ENCODE peak calls at places on chromosomes 5 and 9, in ten cellular contexts. One of them, this sample, is unnamed.

GRCh38 chr5:137699291-137700281 is 36.3 kb downstream of the KLHL3 start:
- DNase-seq in AG09319: no peak
- DNase-seq in NCI-H1092: no peak
- DNase-seq in dermis blood vessel endothelial cell: no peak
- DNase-seq in neural crest cell: no peak
- DNase-seq in NCI-H2081: no peak
- DNase-seq in stimulated activated CD4-positive, alpha-beta T cell treated with anti-CD3 and anti-CD28 coated beads, Interleukin-1b, Interleukin-23, amount 100 ng/mL, for 1 hour: no peak
- DNase-seq in OCI-LY7: no peak
- DNase-seq in NCI-H1105 treated with DMSO at 0.1 percent for 48 hours: no peak
- DNase-seq in Peyer's patch: no peak
- DNase-seq in this sample: no peak

GRCh38 chr9:117094493-117094892 is 320.4 kb downstream of the ASTN2 start:
- DNase-seq in AG09319: no peak
- DNase-seq in NCI-H1092: no peak
- DNase-seq in dermis blood vessel endothelial cell: no peak
- DNase-seq in neural crest cell: no peak
- DNase-seq in NCI-H2081: no peak
- DNase-seq in stimulated activated CD4-positive, alpha-beta T cell treated with anti-CD3 and anti-CD28 coated beads, Interleukin-1b, Interleukin-23, amount 100 ng/mL, for 1 hour: no peak
- DNase-seq in OCI-LY7: no peak
- DNase-seq in NCI-H1105 treated with DMSO at 0.1 percent for 48 hours: no peak
- DNase-seq in Peyer's patch: no peak
- DNase-seq in this sample: no peak

GRCh38 chr5:103519550-103519949 is 43.0 kb downstream of the NUDT12 start:
- DNase-seq in AG09319: no peak
- DNase-seq in NCI-H1092: no peak
- DNase-seq in dermis blood vessel endothelial cell: no peak
- DNase-seq in neural crest cell: no peak
- DNase-seq in NCI-H2081: no peak
- DNase-seq in stimulated activated CD4-positive, alpha-beta T cell treated with anti-CD3 and anti-CD28 coated beads, Interleukin-1b, Interleukin-23, amount 100 ng/mL, for 1 hour: no peak
- DNase-seq in OCI-LY7: no peak
- DNase-seq in NCI-H1105 treated with DMSO at 0.1 percent for 48 hours: no peak
- DNase-seq in Peyer's patch: no peak
- DNase-seq in this sample: no peak

GRCh38 chr9:135346438-135347050 is 133.0 kb upstream of the PPP1R26 start:
- DNase-seq in AG09319: no peak
- DNase-seq in NCI-H1092: no peak
- DNase-seq in dermis blood vessel endothelial cell: no peak
- DNase-seq in neural crest cell: no peak
- DNase-seq in NCI-H2081: no peak
- DNase-seq in stimulated activated CD4-positive, alpha-beta T cell treated with anti-CD3 and anti-CD28 coated beads, Interleukin-1b, Interleukin-23, amount 100 ng/mL, for 1 hour: no peak
- DNase-seq in OCI-LY7: no peak
- DNase-seq in NCI-H1105 treated with DMSO at 0.1 percent for 48 hours: no peak
- DNase-seq in Peyer's patch: no peak
- DNase-seq in this sample: no peak

GRCh38 chr9:70614786-70615565 is 200.5 kb upstream of the KLF9 start:
- DNase-seq in AG09319: no peak
- DNase-seq in NCI-H1092: no peak
- DNase-seq in dermis blood vessel endothelial cell: no peak
- DNase-seq in neural crest cell: no peak
- DNase-seq in NCI-H2081: no peak
- DNase-seq in stimulated activated CD4-positive, alpha-beta T cell treated with anti-CD3 and anti-CD28 coated beads, Interleukin-1b, Interleukin-23, amount 100 ng/mL, for 1 hour: no peak
- DNase-seq in OCI-LY7: no peak
- DNase-seq in NCI-H1105 treated with DMSO at 0.1 percent for 48 hours: peak; percentile 11
- DNase-seq in Peyer's patch: no peak
- DNase-seq in this sample: peak; percentile 36

GRCh38 chr9:64057553-64057952 is 1227.5 kb downstream of the FOXD4L5 start:
- DNase-seq in AG09319: no peak
- DNase-seq in NCI-H1092: no peak
- DNase-seq in dermis blood vessel endothelial cell: no peak
- DNase-seq in neural crest cell: no peak
- DNase-seq in NCI-H2081: no peak
- DNase-seq in stimulated activated CD4-positive, alpha-beta T cell treated with anti-CD3 and anti-CD28 coated beads, Interleukin-1b, Interleukin-23, amount 100 ng/mL, for 1 hour: no peak
- DNase-seq in OCI-LY7: no peak
- DNase-seq in NCI-H1105 treated with DMSO at 0.1 percent for 48 hours: no peak
- DNase-seq in Peyer's patch: no peak
- DNase-seq in this sample: no peak

GRCh38 chr5:41858890-41859289 is 11.3 kb downstream of the OXCT1 start:
- DNase-seq in AG09319: no peak
- DNase-seq in NCI-H1092: no peak
- DNase-seq in dermis blood vessel endothelial cell: no peak
- DNase-seq in neural crest cell: no peak
- DNase-seq in NCI-H2081: no peak
- DNase-seq in stimulated activated CD4-positive, alpha-beta T cell treated with anti-CD3 and anti-CD28 coated beads, Interleukin-1b, Interleukin-23, amount 100 ng/mL, for 1 hour: no peak
- DNase-seq in OCI-LY7: no peak
- DNase-seq in NCI-H1105 treated with DMSO at 0.1 percent for 48 hours: no peak
- DNase-seq in Peyer's patch: no peak
- DNase-seq in this sample: no peak

GRCh38 chr5:173858675-173859121 is 29.5 kb upstream of the CPEB4 start:
- DNase-seq in AG09319: no peak
- DNase-seq in NCI-H1092: no peak
- DNase-seq in dermis blood vessel endothelial cell: no peak
- DNase-seq in neural crest cell: no peak
- DNase-seq in NCI-H2081: no peak
- DNase-seq in stimulated activated CD4-positive, alpha-beta T cell treated with anti-CD3 and anti-CD28 coated beads, Interleukin-1b, Interleukin-23, amount 100 ng/mL, for 1 hour: no peak
- DNase-seq in OCI-LY7: no peak
- DNase-seq in NCI-H1105 treated with DMSO at 0.1 percent for 48 hours: no peak
- DNase-seq in Peyer's patch: no peak
- DNase-seq in this sample: no peak

GRCh38 chr5:67636091-67636490 is 439.5 kb upstream of the CD180 start:
- DNase-seq in AG09319: no peak
- DNase-seq in NCI-H1092: no peak
- DNase-seq in dermis blood vessel endothelial cell: no peak
- DNase-seq in neural crest cell: no peak
- DNase-seq in NCI-H2081: no peak
- DNase-seq in stimulated activated CD4-positive, alpha-beta T cell treated with anti-CD3 and anti-CD28 coated beads, Interleukin-1b, Interleukin-23, amount 100 ng/mL, for 1 hour: no peak
- DNase-seq in OCI-LY7: no peak
- DNase-seq in NCI-H1105 treated with DMSO at 0.1 percent for 48 hours: no peak
- DNase-seq in Peyer's patch: no peak
- DNase-seq in this sample: peak; percentile 48

GRCh38 chr9:83355729-83356128 is 182.5 kb downstream of the FRMD3 start:
- DNase-seq in AG09319: no peak
- DNase-seq in NCI-H1092: no peak
- DNase-seq in dermis blood vessel endothelial cell: no peak
- DNase-seq in neural crest cell: no peak
- DNase-seq in NCI-H2081: no peak
- DNase-seq in stimulated activated CD4-positive, alpha-beta T cell treated with anti-CD3 and anti-CD28 coated beads, Interleukin-1b, Interleukin-23, amount 100 ng/mL, for 1 hour: no peak
- DNase-seq in OCI-LY7: no peak
- DNase-seq in NCI-H1105 treated with DMSO at 0.1 percent for 48 hours: no peak
- DNase-seq in Peyer's patch: no peak
- DNase-seq in this sample: peak; percentile 38

GRCh38 chr5:142726188-142726731 is 40.4 kb upstream of the FGF1 start:
- DNase-seq in AG09319: peak; percentile 74
- DNase-seq in NCI-H1092: no peak
- DNase-seq in dermis blood vessel endothelial cell: peak; percentile 83
- DNase-seq in neural crest cell: no peak
- DNase-seq in NCI-H2081: no peak
- DNase-seq in stimulated activated CD4-positive, alpha-beta T cell treated with anti-CD3 and anti-CD28 coated beads, Interleukin-1b, Interleukin-23, amount 100 ng/mL, for 1 hour: no peak
- DNase-seq in OCI-LY7: no peak
- DNase-seq in NCI-H1105 treated with DMSO at 0.1 percent for 48 hours: no peak
- DNase-seq in Peyer's patch: no peak
- DNase-seq in this sample: no peak

GRCh38 chr5:73031839-73032238 is 76.0 kb downstream of the FCHO2 start:
- DNase-seq in AG09319: peak; percentile 79
- DNase-seq in NCI-H1092: peak; percentile 11
- DNase-seq in dermis blood vessel endothelial cell: peak; percentile 90
- DNase-seq in neural crest cell: no peak
- DNase-seq in NCI-H2081: peak; percentile 12
- DNase-seq in stimulated activated CD4-positive, alpha-beta T cell treated with anti-CD3 and anti-CD28 coated beads, Interleukin-1b, Interleukin-23, amount 100 ng/mL, for 1 hour: no peak
- DNase-seq in OCI-LY7: no peak
- DNase-seq in NCI-H1105 treated with DMSO at 0.1 percent for 48 hours: peak; percentile 71
- DNase-seq in Peyer's patch: no peak
- DNase-seq in this sample: peak; percentile 21

GRCh38 chr9:129875687-129876395 is 40.6 kb downstream of the USP20 start:
- DNase-seq in AG09319: no peak
- DNase-seq in NCI-H1092: no peak
- DNase-seq in dermis blood vessel endothelial cell: no peak
- DNase-seq in neural crest cell: no peak
- DNase-seq in NCI-H2081: no peak
- DNase-seq in stimulated activated CD4-positive, alpha-beta T cell treated with anti-CD3 and anti-CD28 coated beads, Interleukin-1b, Interleukin-23, amount 100 ng/mL, for 1 hour: no peak
- DNase-seq in OCI-LY7: no peak
- DNase-seq in NCI-H1105 treated with DMSO at 0.1 percent for 48 hours: no peak
- DNase-seq in Peyer's patch: no peak
- DNase-seq in this sample: no peak

GRCh38 chr9:4086119-4087088 is 213.5 kb downstream of the GLIS3 start:
- DNase-seq in AG09319: no peak
- DNase-seq in NCI-H1092: no peak
- DNase-seq in dermis blood vessel endothelial cell: peak; percentile 23
- DNase-seq in neural crest cell: no peak
- DNase-seq in NCI-H2081: no peak
- DNase-seq in stimulated activated CD4-positive, alpha-beta T cell treated with anti-CD3 and anti-CD28 coated beads, Interleukin-1b, Interleukin-23, amount 100 ng/mL, for 1 hour: no peak
- DNase-seq in OCI-LY7: no peak
- DNase-seq in NCI-H1105 treated with DMSO at 0.1 percent for 48 hours: no peak
- DNase-seq in Peyer's patch: no peak
- DNase-seq in this sample: no peak

GRCh38 chr5:107155667-107156066 is 515.1 kb downstream of the EFNA5 start:
- DNase-seq in AG09319: no peak
- DNase-seq in NCI-H1092: no peak
- DNase-seq in dermis blood vessel endothelial cell: no peak
- DNase-seq in neural crest cell: no peak
- DNase-seq in NCI-H2081: no peak
- DNase-seq in stimulated activated CD4-positive, alpha-beta T cell treated with anti-CD3 and anti-CD28 coated beads, Interleukin-1b, Interleukin-23, amount 100 ng/mL, for 1 hour: no peak
- DNase-seq in OCI-LY7: no peak
- DNase-seq in NCI-H1105 treated with DMSO at 0.1 percent for 48 hours: peak; percentile 71
- DNase-seq in Peyer's patch: no peak
- DNase-seq in this sample: no peak

This sample was measured in heart right ventricle.